ENCODE peak calls at places on chromosome 11, in six cellular contexts. H is iris pigment epithelial cell, M is erythroblast, J is coronary artery, Z is NCI-H1930, O is kidney. C is an unnamed sample.

GRCh38 chr11:9765320-9766101 is 101.6 kb downstream of the SWAP70 start:
- DNase-seq in H (peak; percentile 98), M (no peak), J (no peak), Z (peak; percentile 13), O (peak; percentile 87), C (no peak)

GRCh38 chr11:43825217-43825816 is 55.3 kb upstream of the ALKBH3 start:
- DNase-seq in H (peak; percentile 43), M (peak; percentile 10), J (no peak), Z (no peak), O (no peak), C (no peak)

GRCh38 chr11:69567951-69568808 is 72.8 kb upstream of the CCND1 start:
- DNase-seq in H (peak; percentile 17), M (no peak), J (peak; percentile 55), Z (no peak), O (no peak), C (no peak)

GRCh38 chr11:134273317-134273712 is 2.9 kb upstream of the GLB1L3 start:
- DNase-seq in H (no peak), M (no peak), J (no peak), Z (no peak), O (no peak), C (no peak)

GRCh38 chr11:97683733-97684132 is 1293.9 kb downstream of the JRKL start:
- DNase-seq in H (peak; percentile 12), M (peak; percentile 56), J (no peak), Z (no peak), O (no peak), C (no peak)

GRCh38 chr11:122367809-122368231 is 251.8 kb upstream of the BLID start:
- DNase-seq in H (peak; percentile 15), M (no peak), J (no peak), Z (no peak), O (no peak), C (no peak)

GRCh38 chr11:121318848-121319834 is 26.6 kb downstream of the SC5D start:
- DNase-seq in H (peak; percentile 54), M (peak; percentile 14), J (no peak), Z (peak; percentile 31), O (no peak), C (no peak)

GRCh38 chr11:67484847-67485311 is 2.1 kb downstream of the AIP start:
- DNase-seq in H (no peak), M (no peak), J (no peak), Z (no peak), O (peak; percentile 76), C (no peak)

GRCh38 chr11:5210376-5210885 is 9.9 kb upstream of the OR51V1 start:
- DNase-seq in H (no peak), M (no peak), J (no peak), Z (no peak), O (no peak), C (no peak)

GRCh38 chr11:44269369-44270351 is 40.3 kb downstream of the ALX4 start:
- DNase-seq in H (peak; percentile 74), M (peak; percentile 60), J (peak; percentile 69), Z (no peak), O (no peak), C (no peak)

GRCh38 chr11:77126861-77127673 is 979 bp upstream of the MYO7A start:
- DNase-seq in H (peak; percentile 35), M (peak; percentile 38), J (no peak), Z (peak; percentile 43), O (no peak), C (no peak)

GRCh38 chr11:124597661-124598060 is 13.6 kb upstream of the PANX3 start:
- DNase-seq in H (no peak), M (no peak), J (no peak), Z (no peak), O (no peak), C (no peak)

GRCh38 chr11:118921121-118921928 is 4.4 kb downstream of the BCL9L start:
- DNase-seq in H (peak; percentile 89), M (no peak), J (peak; percentile 93), Z (no peak), O (peak; percentile 93), C (peak; percentile 96)

GRCh38 chr11:36056160-36056751 is 112.4 kb downstream of the LDLRAD3 start:
- DNase-seq in H (peak; percentile 60), M (peak; percentile 49), J (no peak), Z (peak; percentile 5), O (no peak), C (no peak)

GRCh38 chr11:133171374-133171773 is 360.9 kb downstream of the OPCML start:
- DNase-seq in H (no peak), M (no peak), J (no peak), Z (no peak), O (no peak), C (no peak)

GRCh38 chr11:134725939-134726639 is 314.0 kb upstream of the B3GAT1 start:
- DNase-seq in H (no peak), M (no peak), J (no peak), Z (peak; percentile 10), O (no peak), C (no peak)

GRCh38 chr11:36376315-36376887 is 80.3 kb downstream of the PRR5L start:
- DNase-seq in H (peak; percentile 55), M (no peak), J (no peak), Z (no peak), O (peak; percentile 84), C (no peak)

GRCh38 chr11:8301622-8302021 is 37.9 kb upstream of the LMO1 start:
- DNase-seq in H (no peak), M (no peak), J (no peak), Z (no peak), O (no peak), C (no peak)

GRCh38 chr11:111851636-111852035 is 19.7 kb downstream of the ALG9 start:
- DNase-seq in H (peak; percentile 56), M (no peak), J (no peak), Z (no peak), O (no peak), C (no peak)

GRCh38 chr11:65781962-65782815 is 1.4 kb upstream of the AP5B1 start:
- DNase-seq in H (no peak), M (no peak), J (peak; percentile 73), Z (no peak), O (peak; percentile 54), C (no peak)

GRCh38 chr11:67050139-67050538 is 6.5 kb upstream of the RHOD start:
- DNase-seq in H (no peak), M (no peak), J (no peak), Z (no peak), O (no peak), C (no peak)

GRCh38 chr11:75778962-75779361 is 10.4 kb downstream of the DGAT2 start:
- DNase-seq in H (no peak), M (no peak), J (no peak), Z (no peak), O (peak; percentile 43), C (no peak)

GRCh38 chr11:40338739-40339138 is 1120.7 kb downstream of the LRRC4C start:
- DNase-seq in H (peak; percentile 86), M (no peak), J (no peak), Z (no peak), O (no peak), C (no peak)

GRCh38 chr11:12318791-12319733 is 58.3 kb upstream of the PARVA start:
- DNase-seq in H (no peak), M (no peak), J (no peak), Z (peak; percentile 9), O (no peak), C (no peak)

GRCh38 chr11:819943-820649 is 1.4 kb downstream of the PNPLA2 start:
- DNase-seq in H (peak; percentile 65), M (peak; percentile 93), J (peak; percentile 96), Z (no peak), O (peak; percentile 97), C (peak; percentile 96)

GRCh38 chr11:109040303-109040702 is 375.4 kb downstream of the DDX10 start:
- DNase-seq in H (no peak), M (peak; percentile 2), J (no peak), Z (no peak), O (no peak), C (peak; percentile 7)

GRCh38 chr11:110317516-110317932 is 21.1 kb upstream of the RDX start:
- DNase-seq in H (peak; percentile 44), M (peak; percentile 86), J (no peak), Z (peak; percentile 86), O (no peak), C (no peak)

GRCh38 chr11:127789887-127790286 is 789.3 kb upstream of the KIRREL3 start:
- DNase-seq in H (no peak), M (no peak), J (no peak), Z (peak; percentile 7), O (no peak), C (no peak)

GRCh38 chr11:120867024-120867423 is 156.9 kb upstream of the TBCEL start:
- DNase-seq in H (no peak), M (no peak), J (no peak), Z (no peak), O (no peak), C (no peak)

GRCh38 chr11:117597083-117597482 is 199.9 kb downstream of the DSCAML1 start:
- DNase-seq in H (peak; percentile 38), M (peak; percentile 43), J (no peak), Z (no peak), O (no peak), C (no peak)

GRCh38 chr11:17581732-17582053 is 34.6 kb downstream of the OTOG start:
- DNase-seq in H (no peak), M (no peak), J (no peak), Z (no peak), O (peak; percentile 17), C (no peak)

GRCh38 chr11:18790820-18791174 is 801 bp downstream of the PTPN5 start:
- DNase-seq in H (no peak), M (no peak), J (no peak), Z (no peak), O (no peak), C (no peak)

GRCh38 chr11:113261709-113262475 is 52.5 kb upstream of the TTC12 start:
- DNase-seq in H (peak; percentile 88), M (no peak), J (no peak), Z (no peak), O (no peak), C (no peak)